ENCODE peak calls at places on chromosomes 6 and 20, in six cellular contexts. X is left lung; N is fibroblast of lung; G is mammary epithelial cell; C is uterus; Q is effector memory CD4-positive, alpha-beta T cell. K is an unnamed sample.

GRCh38 chr6:53366128-53366527 is 17.4 kb upstream of the ELOVL5 start:
- DNase-seq in X (no peak), N (no peak), G (no peak), C (no peak), Q (no peak), K (no peak)

GRCh38 chr6:163572612-163573011 is 158.1 kb downstream of the QKI start:
- DNase-seq in X (no peak), N (no peak), G (no peak), C (no peak), Q (no peak), K (no peak)

GRCh38 chr6:36436466-36436865 is 6.2 kb downstream of the PXT1 start:
- DNase-seq in X (no peak), N (peak; percentile 19), G (no peak), C (no peak), Q (no peak), K (no peak)

GRCh38 chr6:100464910-100465700 is at the start of gene SIM1:
- DNase-seq in X (no peak), N (peak; percentile 70), G (peak; percentile 53), C (no peak), Q (no peak), K (peak; percentile 41)

GRCh38 chr6:41519305-41519747 is 26.9 kb upstream of the FOXP4 start:
- DNase-seq in X (peak; percentile 59), N (no peak), G (no peak), C (no peak), Q (no peak), K (no peak)

GRCh38 chr20:419556-420168 is 11.6 kb downstream of the RBCK1 start:
- DNase-seq in X (no peak), N (no peak), G (peak; percentile 51), C (no peak), Q (no peak), K (peak; percentile 65)

GRCh38 chr6:134177753-134178229 is 125.4 kb upstream of the SLC2A12 start:
- DNase-seq in X (no peak), N (peak; percentile 76), G (peak; percentile 65), C (peak; percentile 24), Q (no peak), K (no peak)

GRCh38 chr6:3455121-3455489 is 1.7 kb downstream of the SLC22A23 start:
- DNase-seq in X (no peak), N (no peak), G (peak; percentile 48), C (no peak), Q (no peak), K (no peak)

GRCh38 chr6:132853059-132853458 is 38.7 kb downstream of the RPS12 start:
- DNase-seq in X (no peak), N (no peak), G (no peak), C (no peak), Q (no peak), K (no peak)

GRCh38 chr6:158042245-158042798 is 60.7 kb downstream of the SYNJ2 start:
- DNase-seq in X (no peak), N (peak; percentile 75), G (peak; percentile 82), C (peak; percentile 72), Q (no peak), K (peak; percentile 94)

GRCh38 chr6:36677059-36677749 is 1.3 kb upstream of the CDKN1A start:
- DNase-seq in X (no peak), N (no peak), G (peak; percentile 72), C (no peak), Q (no peak), K (no peak)

GRCh38 chr6:82893889-82894652 is 171.6 kb downstream of the UBE3D start:
- DNase-seq in X (no peak), N (no peak), G (no peak), C (no peak), Q (no peak), K (no peak)

GRCh38 chr6:19668710-19669109 is 168.5 kb upstream of the ID4 start:
- DNase-seq in X (no peak), N (no peak), G (no peak), C (no peak), Q (no peak), K (no peak)

GRCh38 chr20:24673678-24674570 is 204.5 kb downstream of the SYNDIG1 start:
- DNase-seq in X (peak; percentile 19), N (peak; percentile 64), G (peak; percentile 54), C (no peak), Q (no peak), K (peak; percentile 7)

GRCh38 chr6:109961666-109962065 is 16.4 kb upstream of the GPR6 start:
- DNase-seq in X (no peak), N (no peak), G (peak; percentile 62), C (no peak), Q (no peak), K (no peak)

GRCh38 chr20:38935285-38935684 is 9.1 kb downstream of the FAM83D start:
- DNase-seq in X (no peak), N (peak; percentile 14), G (peak; percentile 9), C (no peak), Q (no peak), K (no peak)

GRCh38 chr6:113824411-113824810 is 32.7 kb upstream of the MARCKS start:
- DNase-seq in X (no peak), N (peak; percentile 64), G (peak; percentile 15), C (no peak), Q (no peak), K (no peak)

GRCh38 chr6:42745083-42745637 is 743 bp downstream of the TBCC start:
- DNase-seq in X (peak; percentile 50), N (peak; percentile 19), G (peak; percentile 29), C (peak; percentile 28), Q (peak; percentile 29), K (peak; percentile 72)

GRCh38 chr6:17432356-17432755 is 39.0 kb downstream of the CAP2 start:
- DNase-seq in X (no peak), N (peak; percentile 64), G (no peak), C (no peak), Q (no peak), K (no peak)

GRCh38 chr6:157779705-157780604 is 43.1 kb upstream of the SNX9 start:
- DNase-seq in X (no peak), N (peak; percentile 48), G (peak; percentile 41), C (no peak), Q (no peak), K (no peak)

GRCh38 chr6:163338671-163339405 is 75.7 kb upstream of the QKI start:
- DNase-seq in X (peak; percentile 30), N (peak; percentile 82), G (no peak), C (no peak), Q (no peak), K (no peak)

GRCh38 chr6:6697620-6698019 is 109.1 kb downstream of the LY86 start:
- DNase-seq in X (no peak), N (peak; percentile 12), G (peak; percentile 35), C (peak; percentile 5), Q (no peak), K (no peak)

GRCh38 chr20:843908-844307 is 10.4 kb downstream of the FAM110A start:
- DNase-seq in X (no peak), N (no peak), G (peak; percentile 53), C (no peak), Q (no peak), K (no peak)

GRCh38 chr6:110688661-110689268 is 126.5 kb downstream of the CDK19 start:
- DNase-seq in X (peak; percentile 74), N (no peak), G (peak; percentile 46), C (no peak), Q (no peak), K (no peak)

GRCh38 chr6:118784641-118785164 is 109.2 kb upstream of the ASF1A start:
- DNase-seq in X (no peak), N (no peak), G (peak; percentile 53), C (peak; percentile 60), Q (no peak), K (no peak)

GRCh38 chr20:21511485-21511849 is 2.4 kb downstream of the NKX2-2 start:
- DNase-seq in X (no peak), N (no peak), G (no peak), C (no peak), Q (no peak), K (no peak)

GRCh38 chr6:25601797-25602679 is 50.0 kb upstream of the SCGN start:
- DNase-seq in X (no peak), N (peak; percentile 81), G (peak; percentile 12), C (no peak), Q (no peak), K (no peak)

GRCh38 chr6:24719125-24719931 is at the start of gene C6orf62:
- DNase-seq in X (peak; percentile 44), N (no peak), G (peak; percentile 65), C (peak; percentile 27), Q (peak; percentile 29), K (no peak)

GRCh38 chr6:6749791-6750434 is 161.4 kb downstream of the LY86 start:
- DNase-seq in X (peak; percentile 80), N (peak; percentile 94), G (peak; percentile 43), C (peak; percentile 82), Q (no peak), K (peak; percentile 73)

GRCh38 chr20:3377644-3378043 is 29.8 kb downstream of the DNAAF9 start:
- DNase-seq in X (no peak), N (no peak), G (no peak), C (no peak), Q (no peak), K (no peak)

GRCh38 chr6:431986-432385 is 40.4 kb downstream of the IRF4 start:
- DNase-seq in X (no peak), N (peak; percentile 38), G (no peak), C (no peak), Q (no peak), K (no peak)

GRCh38 chr6:56024931-56025330 is 149.5 kb upstream of the BMP5 start:
- DNase-seq in X (no peak), N (no peak), G (peak; percentile 23), C (no peak), Q (no peak), K (no peak)

GRCh38 chr20:407097-407952 is 774 bp upstream of the RBCK1 start:
- DNase-seq in X (peak; percentile 81), N (peak; percentile 80), G (peak; percentile 77), C (peak; percentile 65), Q (peak; percentile 57), K (peak; percentile 75)

GRCh38 chr6:139164001-139164400 is 29.1 kb downstream of the HECA start:
- DNase-seq in X (no peak), N (no peak), G (no peak), C (no peak), Q (no peak), K (no peak)
- H3K4me1 ChIP-seq in X (peaks cover 53% of the 10 kb centered on the region), N (no peaks in the 10 kb centered on the region), G (no peaks in the 10 kb centered on the region), C (no peaks in the 10 kb centered on the region), Q (peaks cover 68% of the 10 kb centered on the region), K (no peaks in the 10 kb centered on the region)

DNA sequence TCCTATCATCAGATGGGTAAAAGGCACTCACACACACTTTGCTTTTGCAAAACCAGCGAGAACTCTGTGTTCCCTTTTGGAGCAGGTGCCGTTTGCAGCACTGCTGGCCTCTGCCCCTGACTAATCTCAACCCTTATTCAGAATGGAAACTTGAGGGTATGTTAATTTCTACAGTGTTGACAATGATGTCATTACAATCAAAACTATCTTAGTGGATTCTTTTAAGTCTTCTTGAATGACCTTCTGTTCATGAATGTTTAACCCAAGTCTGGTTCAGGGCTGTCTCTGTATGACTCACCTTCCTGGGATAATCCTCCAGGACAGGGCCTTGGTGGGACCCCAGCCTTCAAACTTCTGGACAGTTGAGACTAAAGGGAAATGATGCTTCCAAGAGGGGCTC is 197.9 kb downstream of the CDH4 start:
- DNase-seq in X (no peak), N (no peak), G (no peak), C (no peak), Q (no peak), K (no peak)
- H3K4me3 ChIP-seq in X (no peak overlapping the region), N (no peak overlapping the region), G (no peak overlapping the region), C (no peak overlapping the region), Q (no peak overlapping the region), K (no peak overlapping the region)

GRCh38 chr20:47346172-47346571 is 10.3 kb downstream of the ZMYND8 start:
- DNase-seq in X (no peak), N (no peak), G (no peak), C (no peak), Q (no peak), K (no peak)
- H3K4me1 ChIP-seq in X (peaks cover 42% of the 10 kb centered on the region), N (peaks cover 15% of the 10 kb centered on the region), G (peaks cover 36% of the 10 kb centered on the region), C (peaks cover 7% of the 10 kb centered on the region), Q (peaks cover 23% of the 10 kb centered on the region), K (no peaks in the 10 kb centered on the region)

GRCh38 chr6:140045116-140045515 is 670.7 kb upstream of the CITED2 start:
- DNase-seq in X (no peak), N (no peak), G (no peak), C (no peak), Q (no peak), K (no peak)
- H3K4me3 ChIP-seq in X (no peak overlapping the region), N (no peak overlapping the region), G (no peak overlapping the region), C (no peak overlapping the region), Q (no peak overlapping the region), K (no peak overlapping the region)

K was measured in tibial artery.